ENCODE peak calls at places on chromosome 20, in seven cellular contexts. E, A, J, D, G, H and O are unnamed samples.

GRCh38 chr20:48531505-48531904 is 296.3 kb downstream of the PREX1 start:
- DNase-seq in E (no peak), A (no peak), J (peak; percentile 10), D (no peak), G (no peak), H (no peak), O (no peak)

GRCh38 chr20:41054463-41055230 is 26.0 kb downstream of the TOP1 start:
- DNase-seq in E (no peak), A (no peak), J (no peak), D (no peak), G (no peak), H (no peak), O (no peak)

GRCh38 chr20:53736122-53736756 is 142.6 kb upstream of the ZNF217 start:
- DNase-seq in E (no peak), A (peak; percentile 17), J (no peak), D (no peak), G (peak; percentile 56), H (no peak), O (no peak)

GRCh38 chr20:15789083-15789482 is 784.2 kb downstream of the KIF16B start:
- DNase-seq in E (no peak), A (no peak), J (no peak), D (no peak), G (no peak), H (no peak), O (no peak)

GRCh38 chr20:53738039-53738944 is 144.7 kb upstream of the ZNF217 start:
- DNase-seq in E (peak; percentile 60), A (peak; percentile 96), J (peak; percentile 68), D (peak; percentile 85), G (peak; percentile 78), H (no peak), O (no peak)

GRCh38 chr20:48722002-48722731 is 105.6 kb downstream of the PREX1 start:
- DNase-seq in E (no peak), A (peak; percentile 83), J (no peak), D (peak; percentile 38), G (no peak), H (peak; percentile 93), O (no peak)

GRCh38 chr20:29298759-29299613 is 1958.5 kb upstream of the DEFB115 start:
- DNase-seq in E (no peak), A (no peak), J (no peak), D (no peak), G (no peak), H (no peak), O (no peak)

GRCh38 chr20:24718696-24719095 is 230.4 kb upstream of the CST7 start:
- DNase-seq in E (no peak), A (no peak), J (no peak), D (no peak), G (no peak), H (no peak), O (no peak)

GRCh38 chr20:3842332-3842930 is 4.2 kb upstream of the MAVS start:
- DNase-seq in E (no peak), A (no peak), J (no peak), D (no peak), G (no peak), H (no peak), O (no peak)

GRCh38 chr20:22838001-22838400 is 197.1 kb upstream of the SSTR4 start:
- DNase-seq in E (no peak), A (no peak), J (no peak), D (no peak), G (no peak), H (no peak), O (no peak)

GRCh38 chr20:32535953-32536823 is 48.9 kb downstream of the NOL4L start:
- DNase-seq in E (peak; percentile 61), A (peak; percentile 39), J (no peak), D (peak; percentile 72), G (no peak), H (no peak), O (peak; percentile 87)

DNA sequence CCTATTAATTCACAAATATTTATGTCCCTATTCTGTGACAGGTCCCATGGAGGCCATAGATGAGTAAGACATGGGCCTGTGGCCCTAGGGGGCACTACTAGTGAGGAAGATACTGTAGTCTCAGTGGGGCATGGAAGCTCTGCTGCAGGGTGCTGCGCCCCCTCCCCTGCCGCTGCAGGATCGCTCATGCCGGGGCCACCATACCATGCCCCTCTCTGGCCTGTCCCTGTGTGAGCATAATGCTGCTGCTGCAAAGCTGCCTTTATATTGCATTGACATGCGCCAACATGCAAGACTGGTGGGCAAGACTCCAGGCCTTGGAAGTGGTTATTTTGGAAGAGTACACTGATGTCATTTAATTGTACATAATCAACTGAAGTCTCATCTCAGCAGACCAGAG is 60.0 kb downstream of the TOX2 start:
- DNase-seq in E (no peak), A (no peak), J (no peak), D (no peak), G (peak; percentile 30), H (no peak), O (no peak)
- H3K27ac ChIP-seq in E (no peak overlapping the region), A (peak overlapping the region; percentile 80), J (no peak overlapping the region), D (no peak overlapping the region), G (peak overlapping the region; percentile 52), H (no peak overlapping the region), O (no peak overlapping the region)

DNA sequence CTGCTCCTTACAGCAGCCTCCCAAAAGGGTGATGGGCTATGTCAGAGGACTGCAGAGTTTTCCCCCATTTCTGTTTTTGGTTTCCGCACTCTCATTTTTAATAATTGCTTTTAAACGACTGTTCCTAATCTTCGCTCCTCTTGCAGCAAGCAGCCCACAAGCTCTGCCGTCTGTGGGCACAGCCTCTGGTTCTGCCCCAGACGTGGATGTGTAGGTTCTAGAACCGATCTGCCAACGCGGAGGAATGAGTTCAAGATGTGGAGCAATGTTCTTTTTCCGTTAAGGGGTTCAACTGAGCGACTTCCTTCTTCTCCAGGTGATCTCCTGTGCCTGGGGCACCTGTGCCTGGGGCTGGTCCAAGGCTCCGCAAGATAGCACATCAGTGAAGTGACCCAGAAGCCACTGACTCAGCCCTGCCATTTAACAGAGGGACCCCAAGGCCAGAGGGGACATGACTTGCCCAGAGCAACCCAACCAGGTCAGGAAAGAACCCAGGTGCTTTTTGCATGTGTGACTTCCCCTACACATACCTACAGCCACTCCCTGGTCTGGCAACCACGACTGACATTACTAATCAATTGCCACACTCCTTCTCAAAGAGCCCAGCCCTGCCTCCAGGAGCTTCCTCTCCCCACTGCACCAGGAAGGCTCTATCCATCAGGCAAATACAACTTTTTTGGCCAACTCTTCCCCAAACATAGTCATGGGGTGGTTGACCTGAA is 22.7 kb downstream of the PMEPA1 start:
- DNase-seq in E (no peak), A (no peak), J (no peak), D (peak; percentile 35), G (peak; percentile 77), H (no peak), O (no peak)
- H3K4me3 ChIP-seq in E (no peak overlapping the region), A (no peak overlapping the region), J (no peak overlapping the region), D (no peak overlapping the region), G (no peak overlapping the region), H (no peak overlapping the region), O (no peak overlapping the region)

DNA sequence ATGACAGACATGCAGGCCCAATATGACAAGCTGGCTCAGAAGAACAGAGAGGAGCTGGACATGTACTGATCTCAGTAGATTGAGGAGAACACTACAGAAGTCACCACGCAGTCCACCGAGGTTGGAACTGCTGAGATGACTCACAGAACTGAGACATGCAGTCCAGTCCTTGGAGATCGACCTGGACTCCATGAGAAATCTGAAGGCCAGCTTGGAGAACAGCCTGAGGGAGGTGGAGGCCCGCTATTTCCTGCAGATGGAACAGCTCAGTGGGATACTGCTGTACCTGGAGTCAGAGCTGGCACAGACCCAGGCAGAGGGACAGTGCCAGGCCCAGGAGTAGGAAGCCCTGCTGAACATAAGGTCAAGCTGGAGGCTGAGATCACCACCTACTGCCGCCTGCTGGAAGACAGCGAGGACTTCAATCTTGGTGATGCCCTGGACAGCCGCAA is 21.3 kb downstream of the RNF114 start:
- DNase-seq in E (no peak), A (peak; percentile 61), J (no peak), D (no peak), G (no peak), H (no peak), O (no peak)
- H3K27ac ChIP-seq in E (no peak overlapping the region), A (no peak overlapping the region), J (no peak overlapping the region), D (no peak overlapping the region), G (no peak overlapping the region), H (no peak overlapping the region), O (no peak overlapping the region)

DNA sequence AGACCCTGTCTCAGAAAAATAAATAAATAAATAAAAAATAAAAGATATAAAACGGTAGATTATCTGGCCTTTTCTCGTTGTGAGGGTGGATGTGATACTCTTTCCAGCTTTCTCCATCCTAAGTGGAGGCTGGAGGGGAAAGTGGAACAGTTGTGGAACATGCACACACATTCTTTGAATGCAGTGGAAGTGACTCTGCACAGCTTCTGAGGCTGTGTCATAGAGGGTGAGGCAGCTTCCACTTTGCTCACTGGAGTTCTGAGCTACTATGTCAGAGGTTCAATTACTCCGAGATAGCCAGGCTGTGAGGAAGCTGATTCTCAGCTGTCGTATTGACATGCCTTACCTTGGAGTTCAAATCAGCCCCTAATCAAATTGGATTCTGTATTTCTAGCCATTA is 82.2 kb downstream of the CHMP4B start:
- DNase-seq in E (no peak), A (peak; percentile 93), J (no peak), D (no peak), G (peak; percentile 43), H (no peak), O (no peak)
- H3K4me3 ChIP-seq in E (no peak overlapping the region), A (no peak overlapping the region), J (no peak overlapping the region), D (no peak overlapping the region), G (no peak overlapping the region), H (no peak overlapping the region), O (no peak overlapping the region)

DNA sequence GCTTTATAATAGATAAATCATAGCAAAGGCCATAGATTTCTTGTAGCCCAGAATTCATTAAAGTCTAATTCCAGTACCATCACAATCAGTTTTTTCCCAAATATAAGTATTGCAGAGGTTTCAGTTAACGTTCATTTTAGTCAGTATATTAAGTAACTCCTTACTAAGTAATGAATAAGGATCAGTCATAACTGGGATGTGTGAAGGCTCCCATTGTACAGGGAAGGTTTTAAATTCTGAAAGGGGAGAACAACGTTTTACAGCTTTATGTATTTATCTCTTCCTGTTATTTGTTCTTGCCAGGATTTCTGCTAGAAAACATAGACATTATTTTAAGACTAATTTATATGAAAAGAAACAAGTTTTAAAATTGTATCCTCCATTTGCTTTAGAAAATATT is 215.5 kb upstream of the LAMP5 start:
- DNase-seq in E (no peak), A (no peak), J (no peak), D (no peak), G (no peak), H (no peak), O (no peak)
- H3K27ac ChIP-seq in E (no peak overlapping the region), A (no peak overlapping the region), J (peak overlapping the region; percentile 97), D (no peak overlapping the region), G (no peak overlapping the region), H (no peak overlapping the region), O (no peak overlapping the region)